ENCODE peak calls at places on chromosomes 3 and 15, in five cellular contexts. One of them, this sample, is unnamed.

GRCh38 chr15:87753539-87753938 is 503.0 kb downstream of the NTRK3 start:
- DNase-seq in NCI-H1092 treated with DMSO at 0.1 percent for 48 hours: peak
- DNase-seq in caudate nucleus: no peak
- DNase-seq in left colon: no peak
- DNase-seq in neural progenitor cell: no peak
- DNase-seq in this sample: no peak

GRCh38 chr3:194379231-194379630 is 9.7 kb upstream of the LRRC15 start:
- DNase-seq in left colon: no peak
- DNase-seq in neural progenitor cell: no peak
- DNase-seq in NCI-H1092 treated with DMSO at 0.1 percent for 48 hours: no peak
- DNase-seq in caudate nucleus: no peak
- DNase-seq in this sample: no peak

GRCh38 chr15:38217181-38217580 is 35.5 kb upstream of the SPRED1 start:
- DNase-seq in NCI-H1092 treated with DMSO at 0.1 percent for 48 hours: no peak
- DNase-seq in caudate nucleus: no peak
- DNase-seq in neural progenitor cell: no peak
- DNase-seq in left colon: no peak
- DNase-seq in this sample: no peak

GRCh38 chr15:23566070-23567050 is 886 bp downstream of the MKRN3 start:
- DNase-seq in neural progenitor cell: no peak
- DNase-seq in caudate nucleus: peak
- DNase-seq in left colon: peak
- DNase-seq in NCI-H1092 treated with DMSO at 0.1 percent for 48 hours: no peak
- DNase-seq in this sample: peak

GRCh38 chr3:184350618-184351017 is 10.8 kb downstream of the CLCN2 start:
- DNase-seq in caudate nucleus: no peak
- DNase-seq in NCI-H1092 treated with DMSO at 0.1 percent for 48 hours: no peak
- DNase-seq in neural progenitor cell: no peak
- DNase-seq in left colon: no peak
- DNase-seq in this sample: no peak

GRCh38 chr15:99143230-99143629 is 38.4 kb downstream of the SYNM start:
- DNase-seq in NCI-H1092 treated with DMSO at 0.1 percent for 48 hours: peak
- DNase-seq in neural progenitor cell: no peak
- DNase-seq in left colon: no peak
- DNase-seq in caudate nucleus: no peak
- DNase-seq in this sample: no peak

GRCh38 chr3:106740116-106740515 is 637.1 kb upstream of the CCDC54 start:
- DNase-seq in left colon: no peak
- DNase-seq in NCI-H1092 treated with DMSO at 0.1 percent for 48 hours: no peak
- DNase-seq in neural progenitor cell: no peak
- DNase-seq in caudate nucleus: no peak
- DNase-seq in this sample: no peak

GRCh38 chr15:55587321-55588069 is 650 bp downstream of the PYGO1 start:
- DNase-seq in left colon: no peak
- DNase-seq in caudate nucleus: no peak
- DNase-seq in neural progenitor cell: peak
- DNase-seq in NCI-H1092 treated with DMSO at 0.1 percent for 48 hours: peak
- DNase-seq in this sample: peak

GRCh38 chr15:67547836-67548531 is 5.5 kb downstream of the MAP2K5 start:
- DNase-seq in left colon: no peak
- DNase-seq in caudate nucleus: no peak
- DNase-seq in neural progenitor cell: no peak
- DNase-seq in NCI-H1092 treated with DMSO at 0.1 percent for 48 hours: no peak
- DNase-seq in this sample: no peak

GRCh38 chr3:140186421-140186920 is 251.5 kb downstream of the CLSTN2 start:
- DNase-seq in caudate nucleus: no peak
- DNase-seq in left colon: no peak
- DNase-seq in NCI-H1092 treated with DMSO at 0.1 percent for 48 hours: peak
- DNase-seq in neural progenitor cell: no peak
- DNase-seq in this sample: peak

GRCh38 chr3:151016421-151016820 is 43.9 kb upstream of the CLRN1 start:
- DNase-seq in NCI-H1092 treated with DMSO at 0.1 percent for 48 hours: no peak
- DNase-seq in left colon: no peak
- DNase-seq in neural progenitor cell: no peak
- DNase-seq in caudate nucleus: no peak
- DNase-seq in this sample: no peak

GRCh38 chr3:154137036-154137435 is 15.8 kb downstream of the ARHGEF26 start:
- DNase-seq in neural progenitor cell: peak
- DNase-seq in NCI-H1092 treated with DMSO at 0.1 percent for 48 hours: no peak
- DNase-seq in left colon: no peak
- DNase-seq in caudate nucleus: no peak
- DNase-seq in this sample: peak

GRCh38 chr3:81876826-81877225 is 115.4 kb upstream of the GBE1 start:
- DNase-seq in NCI-H1092 treated with DMSO at 0.1 percent for 48 hours: no peak
- DNase-seq in caudate nucleus: no peak
- DNase-seq in neural progenitor cell: no peak
- DNase-seq in left colon: no peak
- DNase-seq in this sample: no peak

GRCh38 chr3:126129408-126129891 is 45.5 kb upstream of the SLC41A3 start:
- DNase-seq in neural progenitor cell: no peak
- DNase-seq in caudate nucleus: no peak
- DNase-seq in left colon: peak
- DNase-seq in NCI-H1092 treated with DMSO at 0.1 percent for 48 hours: no peak
- DNase-seq in this sample: no peak

GRCh38 chr15:29268706-29269484 is 727 bp downstream of the NSMCE3 start:
- DNase-seq in neural progenitor cell: peak
- DNase-seq in NCI-H1092 treated with DMSO at 0.1 percent for 48 hours: peak
- DNase-seq in left colon: peak
- DNase-seq in caudate nucleus: peak
- DNase-seq in this sample: peak

GRCh38 chr15:50889589-50889988 is 18.9 kb upstream of the AP4E1 start:
- DNase-seq in neural progenitor cell: no peak
- DNase-seq in NCI-H1092 treated with DMSO at 0.1 percent for 48 hours: no peak
- DNase-seq in left colon: no peak
- DNase-seq in caudate nucleus: no peak
- DNase-seq in this sample: no peak

GRCh38 chr3:42533161-42533897 is 30.9 kb downstream of the VIPR1 start:
- DNase-seq in neural progenitor cell: peak
- DNase-seq in left colon: no peak
- DNase-seq in caudate nucleus: no peak
- DNase-seq in NCI-H1092 treated with DMSO at 0.1 percent for 48 hours: no peak
- DNase-seq in this sample: peak

GRCh38 chr3:42117175-42118008 is 26.2 kb downstream of the TRAK1 start:
- DNase-seq in left colon: peak
- DNase-seq in NCI-H1092 treated with DMSO at 0.1 percent for 48 hours: no peak
- DNase-seq in neural progenitor cell: peak
- DNase-seq in caudate nucleus: peak
- DNase-seq in this sample: no peak

GRCh38 chr3:1677576-1678164 is 421.0 kb upstream of the CNTN4 start:
- DNase-seq in neural progenitor cell: peak
- DNase-seq in NCI-H1092 treated with DMSO at 0.1 percent for 48 hours: peak
- DNase-seq in caudate nucleus: no peak
- DNase-seq in left colon: no peak
- DNase-seq in this sample: peak

GRCh38 chr15:68387288-68388143 is 44.4 kb downstream of the ITGA11 start:
- DNase-seq in caudate nucleus: no peak
- DNase-seq in neural progenitor cell: no peak
- DNase-seq in NCI-H1092 treated with DMSO at 0.1 percent for 48 hours: no peak
- DNase-seq in left colon: no peak
- DNase-seq in this sample: no peak

This sample was measured in NCI-H82.